ENCODE peak calls at places on chromosome 1, in four cellular contexts. R, G, H and B are unnamed samples.

GRCh38 chr1:78275456-78275855 is 215.3 kb upstream of the PTGFR start:
- DNase-seq in R (no peak), H (no peak), G (no peak), B (no peak)

GRCh38 chr1:110956586-110956985 is 7.1 kb downstream of the LRIF1 start:
- DNase-seq in H (no peak), G (no peak), R (no peak), B (no peak)

GRCh38 chr1:155294520-155295182 is 6.6 kb downstream of the PKLR start:
- DNase-seq in H (no peak), R (no peak), G (no peak), B (no peak)

GRCh38 chr1:178574345-178574744 is 61.4 kb downstream of the TEX35 start:
- DNase-seq in R (no peak), H (no peak), G (no peak), B (no peak)

GRCh38 chr1:9573723-9574122 is 15.0 kb upstream of the TMEM201 start:
- DNase-seq in G (no peak), H (no peak), R (no peak), B (no peak)

GRCh38 chr1:30190481-30191153 is 532.8 kb downstream of the MATN1 start:
- DNase-seq in H (no peak), R (peak; percentile 20), G (no peak), B (peak; percentile 3)

GRCh38 chr1:25091671-25092070 is 140.6 kb downstream of the SYF2 start:
- DNase-seq in G (no peak), H (no peak), R (no peak), B (no peak)

GRCh38 chr1:227470688-227471087 is 92.7 kb upstream of the ZNF678 start:
- DNase-seq in H (no peak), G (no peak), R (no peak), B (no peak)

GRCh38 chr1:77881099-77881498 is 7.3 kb upstream of the NEXN start:
- DNase-seq in H (no peak), G (no peak), R (no peak), B (no peak)

GRCh38 chr1:160813215-160813614 is 17.2 kb downstream of the LY9 start:
- DNase-seq in H (no peak), G (peak; percentile 90), R (no peak), B (no peak)

GRCh38 chr1:184387871-184388670 is 1.2 kb downstream of the C1orf21 start:
- DNase-seq in G (peak; percentile 71), R (peak; percentile 57), H (no peak), B (no peak)

GRCh38 chr1:5479876-5480275 is 512.3 kb downstream of the NPHP4 start:
- DNase-seq in H (no peak), R (no peak), G (no peak), B (no peak)

GRCh38 chr1:205670611-205671430 is 9.5 kb downstream of the SLC45A3 start:
- DNase-seq in H (no peak), R (peak; percentile 89), G (no peak), B (no peak)

GRCh38 chr1:22877980-22878379 is 94.7 kb downstream of the LACTBL1 start:
- DNase-seq in G (no peak), H (no peak), R (no peak), B (no peak)

GRCh38 chr1:165376041-165376810 is 19.7 kb upstream of the LMX1A start:
- DNase-seq in H (peak; percentile 88), G (peak; percentile 51), R (peak; percentile 82), B (peak; percentile 87)

GRCh38 chr1:4553761-4554160 is 100.6 kb upstream of the AJAP1 start:
- DNase-seq in G (no peak), R (no peak), H (no peak), B (no peak)

GRCh38 chr1:184160942-184161698 is 109.6 kb downstream of the TSEN15 start:
- DNase-seq in G (no peak), H (peak; percentile 19), R (no peak), B (no peak)